ENCODE peak calls at places on chromosomes 7 and 10, in nine cellular contexts. B is IMR-90, E is colonic mucosa, A is tibial nerve, K is LNCaP clone FGC, T is adrenal gland, S is HepG2, W is fibroblast of lung, R is left lung. M is an unnamed sample.

GRCh38 chr7:70352088-70352487 is 753.8 kb downstream of the AUTS2 start:
- DNase-seq in S (no peak), K (no peak), B (no peak), A (no peak), E (no peak), W (no peak), T (no peak), R (no peak), M (no peak)

GRCh38 chr7:1667566-1668485 is 2.3 kb upstream of the ELFN1 start:
- DNase-seq in K (no peak), R (peak), E (no peak), T (peak), S (no peak), W (no peak), A (no peak), B (no peak), M (no peak)

GRCh38 chr7:78620931-78621330 is 822.4 kb downstream of the PHTF2 start:
- DNase-seq in T (no peak), W (peak), B (peak), A (no peak), S (peak), K (peak), R (no peak), E (no peak), M (no peak)

GRCh38 chr10:30186371-30186875 is 127.0 kb upstream of the JCAD start:
- DNase-seq in K (no peak), B (no peak), S (peak), A (no peak), R (no peak), W (peak), T (peak), E (no peak), M (no peak)

GRCh38 chr10:77746313-77746712 is 108.7 kb upstream of the KCNMA1 start:
- DNase-seq in W (peak), S (no peak), R (no peak), A (no peak), T (no peak), E (no peak), B (peak), K (no peak), M (peak)

GRCh38 chr7:42068554-42069280 is 168.3 kb downstream of the GLI3 start:
- DNase-seq in S (no peak), A (no peak), B (no peak), R (no peak), E (no peak), T (no peak), K (no peak), W (no peak), M (no peak)

GRCh38 chr7:100367676-100368613 is 5.3 kb upstream of the PILRA start:
- DNase-seq in K (no peak), B (no peak), A (no peak), W (no peak), R (peak), T (no peak), S (no peak), E (no peak), M (no peak)

GRCh38 chr10:15427836-15428414 is 56.8 kb upstream of the FAM171A1 start:
- DNase-seq in S (peak), R (no peak), K (peak), A (no peak), B (peak), E (no peak), T (no peak), W (peak), M (no peak)

GRCh38 chr10:62264702-62265436 is 3.8 kb downstream of the RTKN2 start:
- DNase-seq in B (peak), R (no peak), E (no peak), W (peak), S (peak), T (no peak), K (peak), A (no peak), M (peak)

GRCh38 chr7:22723171-22723601 is 3.8 kb upstream of the IL6 start:
- DNase-seq in S (no peak), R (peak), W (peak), A (no peak), T (peak), B (peak), K (peak), E (peak), M (no peak)

GRCh38 chr10:22244001-22244400 is 26.2 kb upstream of the EBLN1 start:
- DNase-seq in A (no peak), B (no peak), K (no peak), S (no peak), W (no peak), R (no peak), T (no peak), E (no peak), M (no peak)

GRCh38 chr7:96823274-96823673 is 113.6 kb upstream of the SEM1 start:
- DNase-seq in R (no peak), W (peak), T (no peak), A (no peak), S (no peak), B (peak), K (no peak), E (no peak), M (peak)

GRCh38 chr10:33116293-33116697 is 158.3 kb upstream of the ITGB1 start:
- DNase-seq in A (no peak), E (no peak), R (no peak), B (peak), T (peak), W (peak), S (peak), K (peak), M (no peak)

GRCh38 chr10:118850418-118851061 is 95.8 kb upstream of the CACUL1 start:
- DNase-seq in E (peak), K (peak), A (peak), R (peak), W (peak), T (peak), B (peak), S (peak), M (no peak)

GRCh38 chr7:75711076-75711475 is 27.7 kb downstream of the HIP1 start:
- DNase-seq in E (no peak), K (no peak), T (no peak), R (no peak), B (no peak), A (no peak), W (no peak), S (no peak), M (no peak)

GRCh38 chr10:86536294-86536861 is 14.8 kb upstream of the WAPL start:
- DNase-seq in R (peak), A (no peak), W (no peak), S (no peak), E (no peak), B (no peak), T (no peak), K (no peak), M (no peak)

GRCh38 chr10:124565565-124566221 is 104.1 kb downstream of the LHPP start:
- DNase-seq in R (peak), T (no peak), B (no peak), S (peak), K (no peak), W (no peak), E (no peak), A (no peak), M (no peak)

GRCh38 chr10:121608669-121609190 is 10.5 kb upstream of the FGFR2 start:
- DNase-seq in A (no peak), W (no peak), T (peak), S (peak), E (peak), K (no peak), B (no peak), R (peak), M (no peak)

GRCh38 chr10:86969421-86970041 is 1.2 kb downstream of the ADIRF start:
- DNase-seq in W (no peak), A (no peak), E (no peak), R (peak), K (no peak), S (no peak), T (no peak), B (peak), M (no peak)

GRCh38 chr7:73829921-73830617 is 727 bp upstream of the CLDN4 start:
- DNase-seq in W (no peak), T (no peak), A (no peak), S (peak), B (no peak), E (peak), K (no peak), R (peak), M (no peak)

GRCh38 chr7:135940077-135941075 is 36.8 kb downstream of the MTPN start:
- DNase-seq in W (no peak), A (no peak), E (no peak), R (no peak), S (no peak), T (no peak), K (no peak), B (no peak), M (no peak)

GRCh38 chr7:135938086-135938485 is 39.1 kb downstream of the MTPN start:
- DNase-seq in A (no peak), S (no peak), B (no peak), E (no peak), T (no peak), W (no peak), K (no peak), R (no peak), M (no peak)

GRCh38 chr7:135939268-135939667 is 37.9 kb downstream of the MTPN start:
- DNase-seq in R (no peak), E (no peak), S (no peak), W (no peak), K (no peak), T (no peak), A (no peak), B (no peak), M (no peak)

GRCh38 chr7:135936497-135937217 is 40.5 kb downstream of the MTPN start:
- DNase-seq in B (no peak), W (no peak), E (no peak), A (no peak), R (no peak), T (no peak), K (no peak), S (no peak), M (no peak)

DNA sequence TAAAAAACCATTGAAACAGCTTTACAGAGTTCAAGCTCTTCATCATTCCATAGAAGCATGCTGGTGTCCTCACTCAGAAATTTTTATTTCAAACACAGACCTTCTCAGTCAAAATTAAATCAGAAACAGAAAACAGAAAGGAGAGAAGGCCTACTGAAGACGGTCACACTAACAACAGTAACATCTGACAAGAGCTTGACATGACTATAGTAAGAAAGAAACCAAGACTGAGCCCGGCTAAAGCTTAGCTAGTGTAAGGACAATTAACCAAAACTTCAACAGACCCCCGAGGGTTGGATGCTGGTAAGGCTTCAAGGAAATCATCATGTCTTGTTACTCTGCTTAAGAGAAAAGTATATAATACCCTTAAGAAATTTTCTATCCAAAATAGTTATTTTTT is 38.6 kb downstream of the MTPN start:
- DNase-seq in R (no peak), K (no peak), W (no peak), S (no peak), E (no peak), A (no peak), T (no peak), B (no peak), M (no peak)
- H3K4me3 ChIP-seq in R (no peak), K (no peak), W (no peak), S (no peak), E (no peak), A (no peak), T (no peak), B (no peak), M (no peak)

DNA sequence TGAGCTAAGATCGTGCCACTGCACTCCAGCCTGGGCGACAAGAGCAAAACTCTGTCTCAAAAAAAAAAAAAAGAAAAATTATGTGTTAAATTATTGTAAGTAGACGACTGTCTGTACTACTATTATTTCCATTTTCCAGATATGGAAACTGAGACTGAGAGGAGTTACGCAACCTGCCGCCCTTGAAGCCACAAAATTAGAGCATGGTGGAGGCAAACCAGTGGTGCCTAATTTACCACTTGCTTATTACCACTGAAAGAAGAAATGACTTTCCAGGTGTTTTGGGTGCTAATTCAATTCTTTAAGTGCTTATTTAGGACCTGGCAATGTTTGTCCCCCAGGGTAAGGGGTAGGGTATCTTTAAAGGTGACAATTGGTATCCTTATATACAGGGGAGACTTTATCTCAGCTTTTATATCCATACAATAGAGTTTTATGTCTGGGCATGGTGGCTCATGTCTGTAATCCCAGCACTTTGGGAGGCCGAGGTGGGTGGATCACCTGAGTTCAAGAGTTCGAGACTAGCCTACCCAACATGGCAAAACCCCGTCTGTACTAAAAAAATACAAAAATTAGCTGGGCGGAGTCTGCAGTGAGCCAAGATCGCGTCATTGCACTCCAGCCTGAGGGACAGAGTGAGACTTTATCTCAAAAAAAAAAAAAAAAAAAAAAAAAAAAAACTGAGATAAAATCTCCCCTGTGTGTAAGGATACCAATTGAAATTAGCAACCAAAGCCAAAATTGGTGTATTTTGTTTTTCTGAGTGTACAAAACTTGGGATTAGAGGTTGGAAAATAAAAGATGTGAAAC is 16.6 kb upstream of the CAMK1D start:
- DNase-seq in S (no peak), E (no peak), R (no peak), K (no peak), W (peak), T (peak), A (no peak), B (peak), M (no peak)
- H3K4me3 ChIP-seq in S (no peak), E (no peak), R (no peak), K (no peak), W (no peak), T (no peak), A (no peak), B (no peak), M (no peak)

DNA sequence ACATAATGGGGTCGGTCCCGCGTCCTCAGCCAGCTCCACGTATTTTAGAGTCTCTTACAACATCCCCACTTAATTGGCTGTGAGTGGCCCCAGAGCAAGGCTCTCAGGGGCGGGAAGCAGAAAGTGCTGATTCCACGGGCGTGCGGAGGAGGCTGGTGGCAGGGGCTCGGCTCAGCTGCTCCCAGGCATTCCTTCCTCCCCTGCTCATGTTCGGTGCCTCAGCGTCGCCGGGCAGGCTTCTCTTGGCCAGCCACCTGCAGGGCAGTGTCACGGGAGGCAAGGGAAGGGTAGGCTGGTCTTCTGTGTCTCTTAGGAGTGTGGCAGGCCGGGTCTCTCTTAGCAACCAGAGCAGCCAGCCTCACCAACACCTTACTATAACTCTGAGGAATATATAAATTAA is 33.8 kb downstream of the IL15RA start:
- DNase-seq in R (no peak), B (peak), T (peak), A (no peak), S (no peak), W (peak), K (no peak), E (no peak), M (no peak)
- H3K4me3 ChIP-seq in R (peak), B (no peak), T (no peak), A (no peak), S (peak), W (peak), K (no peak), E (no peak), M (no peak)

DNA sequence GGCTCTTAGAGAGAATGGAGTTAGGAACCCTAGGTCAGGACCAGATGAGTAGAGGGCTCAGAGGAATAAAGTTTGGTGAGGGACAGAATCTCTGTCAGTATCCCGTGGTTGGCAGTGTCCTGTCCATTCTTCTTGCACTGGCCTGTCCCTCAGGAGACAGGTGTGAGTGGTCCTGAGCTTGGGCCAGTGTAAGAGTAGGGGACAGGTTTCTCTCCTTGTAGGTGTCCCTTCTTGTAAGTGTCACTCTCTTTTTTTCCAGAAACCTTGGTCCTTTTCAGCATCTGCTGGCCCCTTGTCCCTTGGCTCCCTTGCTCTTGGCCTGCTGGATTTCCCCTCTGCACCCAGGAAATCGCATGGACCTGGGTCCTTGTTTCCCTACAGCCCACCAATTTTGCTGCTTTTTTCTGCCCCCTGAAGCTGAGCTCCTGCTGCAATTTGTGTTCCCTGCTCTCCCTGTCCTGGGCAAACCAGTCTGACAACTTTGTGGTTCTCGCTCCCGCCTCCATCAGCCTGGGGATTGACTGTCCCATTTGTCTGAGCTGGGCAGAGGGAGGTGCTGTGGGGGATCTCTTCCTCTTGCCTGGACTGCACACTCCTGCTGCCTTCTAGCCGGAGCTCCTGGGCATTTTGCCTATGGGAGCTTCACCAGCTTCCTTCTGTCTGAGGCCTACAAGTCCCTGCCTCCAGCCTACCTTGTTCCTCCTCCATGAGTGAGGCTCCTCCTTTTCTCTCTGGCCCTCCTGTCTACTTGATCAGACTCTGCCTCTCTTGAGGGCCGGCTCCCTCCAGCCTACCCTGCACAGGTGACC is 6.5 kb downstream of the TSPAN14 start:
- DNase-seq in W (peak), B (peak), K (peak), S (peak), R (no peak), E (peak), A (no peak), T (no peak), M (no peak)
- H3K4me3 ChIP-seq in W (no peak), B (no peak), K (peak), S (no peak), R (peak), E (no peak), A (no peak), T (no peak), M (no peak)

GRCh38 chr7:130222-130572 is 62.2 kb upstream of the FAM20C start:
- DNase-seq in E (no peak), S (no peak), K (no peak), R (no peak), W (no peak), A (no peak), T (no peak), B (no peak), M (no peak)
- H3K4me3 ChIP-seq in E (no peak), S (no peak), K (no peak), R (no peak), W (no peak), A (no peak), T (no peak), B (no peak), M (no peak)

GRCh38 chr10:133405844-133406527 is 12.0 kb downstream of the MTG1 start:
- DNase-seq in A (no peak), E (no peak), B (peak), R (no peak), W (peak), S (no peak), T (no peak), K (no peak), M (no peak)
- H3K4me3 ChIP-seq in A (no peak), E (no peak), B (no peak), R (no peak), W (no peak), S (no peak), T (no peak), K (no peak), M (no peak)

DNA sequence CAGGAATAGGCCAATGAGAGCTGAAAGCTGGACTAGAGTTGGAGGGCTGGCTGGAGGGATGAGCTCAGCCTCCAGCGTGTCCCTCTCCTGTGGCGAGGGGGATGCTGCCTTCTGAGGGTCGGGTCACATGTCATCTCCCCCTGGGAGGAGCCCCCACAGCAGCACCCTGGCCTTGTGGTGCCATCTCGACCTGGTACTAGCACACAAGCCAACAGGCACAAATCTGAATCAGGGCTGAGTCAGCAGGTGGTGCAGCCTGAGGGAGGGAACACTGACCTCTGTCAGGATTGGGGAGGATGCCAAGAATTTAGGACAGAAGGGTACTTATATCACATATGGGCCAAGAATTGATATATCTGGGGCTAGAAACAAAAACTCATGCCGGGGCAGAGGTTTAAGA is 280.4 kb downstream of the CELF2 start:
- DNase-seq in T (no peak), R (no peak), E (no peak), A (no peak), W (no peak), K (no peak), B (no peak), S (no peak), M (no peak)
- H3K4me3 ChIP-seq in T (no peak), R (no peak), E (no peak), A (no peak), W (no peak), K (no peak), B (no peak), S (no peak), M (no peak)